ENCODE peak calls at places on chromosome 21, in ten cellular contexts. One of them, this sample, is unnamed.

GRCh38 chr21:18499761-18500376 is 96.3 kb upstream of the TMPRSS15 start:
- DNase-seq in trophoblast cell: peak; percentile 64
- DNase-seq in CD8-positive, alpha-beta memory T cell: peak; percentile 0
- DNase-seq in heart left ventricle: no peak
- DNase-seq in Peyer's patch: no peak
- DNase-seq in Panc1: no peak
- DNase-seq in adrenal gland: peak; percentile 63
- DNase-seq in HCT116: peak; percentile 10
- DNase-seq in cardiac muscle cell: peak; percentile 71
- DNase-seq in upper lobe of right lung: no peak
- DNase-seq in this sample: no peak

GRCh38 chr21:25215698-25216384 is 391.4 kb downstream of the MRPL39 start:
- DNase-seq in trophoblast cell: no peak
- DNase-seq in CD8-positive, alpha-beta memory T cell: no peak
- DNase-seq in heart left ventricle: no peak
- DNase-seq in Peyer's patch: no peak
- DNase-seq in Panc1: no peak
- DNase-seq in adrenal gland: no peak
- DNase-seq in HCT116: no peak
- DNase-seq in cardiac muscle cell: no peak
- DNase-seq in upper lobe of right lung: no peak
- DNase-seq in this sample: no peak

GRCh38 chr21:27515676-27516075 is 548.8 kb upstream of the ADAMTS5 start:
- DNase-seq in trophoblast cell: no peak
- DNase-seq in CD8-positive, alpha-beta memory T cell: no peak
- DNase-seq in heart left ventricle: no peak
- DNase-seq in Peyer's patch: no peak
- DNase-seq in Panc1: no peak
- DNase-seq in adrenal gland: no peak
- DNase-seq in HCT116: no peak
- DNase-seq in cardiac muscle cell: no peak
- DNase-seq in upper lobe of right lung: no peak
- DNase-seq in this sample: no peak

GRCh38 chr21:42002421-42002958 is 7.7 kb downstream of the ZBTB21 start:
- DNase-seq in trophoblast cell: peak; percentile 96
- DNase-seq in CD8-positive, alpha-beta memory T cell: no peak
- DNase-seq in heart left ventricle: no peak
- DNase-seq in Peyer's patch: no peak
- DNase-seq in Panc1: no peak
- DNase-seq in adrenal gland: peak; percentile 75
- DNase-seq in HCT116: no peak
- DNase-seq in cardiac muscle cell: no peak
- DNase-seq in upper lobe of right lung: no peak
- DNase-seq in this sample: no peak

GRCh38 chr21:34882719-34883131 is 166.4 kb downstream of the RUNX1 start:
- DNase-seq in trophoblast cell: peak; percentile 40
- DNase-seq in CD8-positive, alpha-beta memory T cell: no peak
- DNase-seq in heart left ventricle: no peak
- DNase-seq in Peyer's patch: no peak
- DNase-seq in Panc1: no peak
- DNase-seq in adrenal gland: no peak
- DNase-seq in HCT116: no peak
- DNase-seq in cardiac muscle cell: no peak
- DNase-seq in upper lobe of right lung: no peak
- DNase-seq in this sample: no peak

GRCh38 chr21:15144026-15144425 is 79.2 kb upstream of the NRIP1 start:
- DNase-seq in trophoblast cell: peak; percentile 37
- DNase-seq in CD8-positive, alpha-beta memory T cell: no peak
- DNase-seq in heart left ventricle: no peak
- DNase-seq in Peyer's patch: no peak
- DNase-seq in Panc1: no peak
- DNase-seq in adrenal gland: no peak
- DNase-seq in HCT116: no peak
- DNase-seq in cardiac muscle cell: no peak
- DNase-seq in upper lobe of right lung: no peak
- DNase-seq in this sample: no peak

GRCh38 chr21:14773777-14774345 is 227.7 kb upstream of the SAMSN1 start:
- DNase-seq in trophoblast cell: peak; percentile 71
- DNase-seq in CD8-positive, alpha-beta memory T cell: peak; percentile 18
- DNase-seq in heart left ventricle: no peak
- DNase-seq in Peyer's patch: no peak
- DNase-seq in Panc1: peak; percentile 7
- DNase-seq in adrenal gland: peak; percentile 55
- DNase-seq in HCT116: peak; percentile 29
- DNase-seq in cardiac muscle cell: peak; percentile 77
- DNase-seq in upper lobe of right lung: no peak
- DNase-seq in this sample: no peak

GRCh38 chr21:42461881-42462877 is 33.8 kb downstream of the RSPH1 start:
- DNase-seq in trophoblast cell: no peak
- DNase-seq in CD8-positive, alpha-beta memory T cell: no peak
- DNase-seq in heart left ventricle: no peak
- DNase-seq in Peyer's patch: peak; percentile 69
- DNase-seq in Panc1: no peak
- DNase-seq in adrenal gland: no peak
- DNase-seq in HCT116: no peak
- DNase-seq in cardiac muscle cell: no peak
- DNase-seq in upper lobe of right lung: no peak
- DNase-seq in this sample: no peak

GRCh38 chr21:14888202-14888601 is 176.6 kb downstream of the NRIP1 start:
- DNase-seq in trophoblast cell: peak; percentile 87
- DNase-seq in CD8-positive, alpha-beta memory T cell: no peak
- DNase-seq in heart left ventricle: no peak
- DNase-seq in Peyer's patch: no peak
- DNase-seq in Panc1: no peak
- DNase-seq in adrenal gland: no peak
- DNase-seq in HCT116: no peak
- DNase-seq in cardiac muscle cell: no peak
- DNase-seq in upper lobe of right lung: no peak
- DNase-seq in this sample: no peak

GRCh38 chr21:42537106-42537742 is 23.6 kb downstream of the SLC37A1 start:
- DNase-seq in trophoblast cell: no peak
- DNase-seq in CD8-positive, alpha-beta memory T cell: no peak
- DNase-seq in heart left ventricle: no peak
- DNase-seq in Peyer's patch: no peak
- DNase-seq in Panc1: no peak
- DNase-seq in adrenal gland: no peak
- DNase-seq in HCT116: no peak
- DNase-seq in cardiac muscle cell: no peak
- DNase-seq in upper lobe of right lung: peak; percentile 44
- DNase-seq in this sample: no peak

GRCh38 chr21:42092805-42093590 is 21.9 kb downstream of the UMODL1 start:
- DNase-seq in trophoblast cell: no peak
- DNase-seq in CD8-positive, alpha-beta memory T cell: no peak
- DNase-seq in heart left ventricle: peak; percentile 28
- DNase-seq in Peyer's patch: no peak
- DNase-seq in Panc1: no peak
- DNase-seq in adrenal gland: no peak
- DNase-seq in HCT116: no peak
- DNase-seq in cardiac muscle cell: no peak
- DNase-seq in upper lobe of right lung: no peak
- DNase-seq in this sample: no peak

GRCh38 chr21:25283720-25284119 is 323.6 kb downstream of the MRPL39 start:
- DNase-seq in trophoblast cell: no peak
- DNase-seq in CD8-positive, alpha-beta memory T cell: no peak
- DNase-seq in heart left ventricle: no peak
- DNase-seq in Peyer's patch: no peak
- DNase-seq in Panc1: no peak
- DNase-seq in adrenal gland: no peak
- DNase-seq in HCT116: no peak
- DNase-seq in cardiac muscle cell: peak; percentile 52
- DNase-seq in upper lobe of right lung: no peak
- DNase-seq in this sample: no peak

GRCh38 chr21:41503331-41503730 is 4.6 kb downstream of the TMPRSS2 start:
- DNase-seq in trophoblast cell: peak; percentile 84
- DNase-seq in CD8-positive, alpha-beta memory T cell: no peak
- DNase-seq in heart left ventricle: no peak
- DNase-seq in Peyer's patch: no peak
- DNase-seq in Panc1: no peak
- DNase-seq in adrenal gland: no peak
- DNase-seq in HCT116: no peak
- DNase-seq in cardiac muscle cell: no peak
- DNase-seq in upper lobe of right lung: no peak
- DNase-seq in this sample: no peak

GRCh38 chr21:43613755-43614638 is 45.3 kb downstream of the HSF2BP start:
- DNase-seq in trophoblast cell: no peak
- DNase-seq in CD8-positive, alpha-beta memory T cell: no peak
- DNase-seq in heart left ventricle: no peak
- DNase-seq in Peyer's patch: no peak
- DNase-seq in Panc1: no peak
- DNase-seq in adrenal gland: no peak
- DNase-seq in HCT116: no peak
- DNase-seq in cardiac muscle cell: no peak
- DNase-seq in upper lobe of right lung: no peak
- DNase-seq in this sample: no peak

GRCh38 chr21:32889596-32889995 is 118.0 kb upstream of the PAXBP1 start:
- DNase-seq in trophoblast cell: peak; percentile 14
- DNase-seq in CD8-positive, alpha-beta memory T cell: no peak
- DNase-seq in heart left ventricle: no peak
- DNase-seq in Peyer's patch: no peak
- DNase-seq in Panc1: no peak
- DNase-seq in adrenal gland: no peak
- DNase-seq in HCT116: no peak
- DNase-seq in cardiac muscle cell: no peak
- DNase-seq in upper lobe of right lung: no peak
- DNase-seq in this sample: no peak

GRCh38 chr21:34707876-34708325 is 39.1 kb downstream of the CLIC6 start:
- DNase-seq in trophoblast cell: no peak
- DNase-seq in CD8-positive, alpha-beta memory T cell: peak; percentile 50
- DNase-seq in heart left ventricle: no peak
- DNase-seq in Peyer's patch: no peak
- DNase-seq in Panc1: no peak
- DNase-seq in adrenal gland: no peak
- DNase-seq in HCT116: no peak
- DNase-seq in cardiac muscle cell: no peak
- DNase-seq in upper lobe of right lung: no peak
- DNase-seq in this sample: no peak

GRCh38 chr21:31781737-31782136 is 49.8 kb upstream of the SCAF4 start:
- DNase-seq in trophoblast cell: no peak
- DNase-seq in CD8-positive, alpha-beta memory T cell: no peak
- DNase-seq in heart left ventricle: no peak
- DNase-seq in Peyer's patch: no peak
- DNase-seq in Panc1: no peak
- DNase-seq in adrenal gland: peak; percentile 57
- DNase-seq in HCT116: no peak
- DNase-seq in cardiac muscle cell: no peak
- DNase-seq in upper lobe of right lung: no peak
- DNase-seq in this sample: no peak

GRCh38 chr21:39386899-39387298 is 38.0 kb upstream of the HMGN1 start:
- DNase-seq in trophoblast cell: no peak
- DNase-seq in CD8-positive, alpha-beta memory T cell: no peak
- DNase-seq in heart left ventricle: no peak
- DNase-seq in Peyer's patch: no peak
- DNase-seq in Panc1: no peak
- DNase-seq in adrenal gland: no peak
- DNase-seq in HCT116: no peak
- DNase-seq in cardiac muscle cell: no peak
- DNase-seq in upper lobe of right lung: no peak
- DNase-seq in this sample: no peak
- H3K4me3 ChIP-seq in trophoblast cell: no peak overlapping the region
- H3K4me3 ChIP-seq in CD8-positive, alpha-beta memory T cell: peak overlapping the region; percentile 62
- H3K4me3 ChIP-seq in heart left ventricle: no peak overlapping the region
- H3K4me3 ChIP-seq in Peyer's patch: peak overlapping the region; percentile 47
- H3K4me3 ChIP-seq in Panc1: no peak overlapping the region
- H3K4me3 ChIP-seq in adrenal gland: no peak overlapping the region
- H3K4me3 ChIP-seq in HCT116: no peak overlapping the region
- H3K4me3 ChIP-seq in cardiac muscle cell: no peak overlapping the region
- H3K4me3 ChIP-seq in upper lobe of right lung: no peak overlapping the region
- H3K4me3 ChIP-seq in this sample: no peak overlapping the region

DNA sequence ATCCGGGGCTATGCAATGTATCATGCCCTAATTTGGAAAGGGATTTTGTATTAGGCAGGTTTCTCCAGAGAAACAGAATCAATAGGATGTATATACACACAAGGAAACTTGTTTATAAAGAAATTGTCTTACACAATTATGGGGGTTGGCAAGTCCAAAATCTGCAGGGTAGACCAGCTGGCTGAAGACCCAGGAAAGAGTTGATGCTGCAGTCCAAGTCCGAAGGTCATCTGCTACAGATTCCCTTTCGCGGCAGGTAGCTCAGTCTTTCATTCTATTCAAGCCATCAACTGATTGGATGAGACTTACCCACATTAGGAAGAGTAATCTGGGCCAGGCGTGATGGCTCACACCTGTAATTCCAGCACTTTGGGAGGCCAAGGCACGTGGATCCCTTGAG is 54.6 kb upstream of the CXADR start:
- DNase-seq in trophoblast cell: no peak
- DNase-seq in CD8-positive, alpha-beta memory T cell: no peak
- DNase-seq in heart left ventricle: no peak
- DNase-seq in Peyer's patch: no peak
- DNase-seq in Panc1: no peak
- DNase-seq in adrenal gland: no peak
- DNase-seq in HCT116: no peak
- DNase-seq in cardiac muscle cell: no peak
- DNase-seq in upper lobe of right lung: no peak
- DNase-seq in this sample: no peak
- H3K4me1 ChIP-seq in trophoblast cell: no peaks in the 10 kb centered on the region
- H3K4me1 ChIP-seq in CD8-positive, alpha-beta memory T cell: no peaks in the 10 kb centered on the region
- H3K4me1 ChIP-seq in heart left ventricle: peaks cover 4% of the 10 kb centered on the region
- H3K4me1 ChIP-seq in Peyer's patch: no peaks in the 10 kb centered on the region
- H3K4me1 ChIP-seq in Panc1: no peaks in the 10 kb centered on the region
- H3K4me1 ChIP-seq in adrenal gland: peaks cover 8% of the 10 kb centered on the region
- H3K4me1 ChIP-seq in HCT116: peaks cover 38% of the 10 kb centered on the region
- H3K4me1 ChIP-seq in cardiac muscle cell: no peaks in the 10 kb centered on the region
- H3K4me1 ChIP-seq in upper lobe of right lung: no peaks in the 10 kb centered on the region
- H3K4me1 ChIP-seq in this sample: peaks cover 3% of the 10 kb centered on the region

DNA sequence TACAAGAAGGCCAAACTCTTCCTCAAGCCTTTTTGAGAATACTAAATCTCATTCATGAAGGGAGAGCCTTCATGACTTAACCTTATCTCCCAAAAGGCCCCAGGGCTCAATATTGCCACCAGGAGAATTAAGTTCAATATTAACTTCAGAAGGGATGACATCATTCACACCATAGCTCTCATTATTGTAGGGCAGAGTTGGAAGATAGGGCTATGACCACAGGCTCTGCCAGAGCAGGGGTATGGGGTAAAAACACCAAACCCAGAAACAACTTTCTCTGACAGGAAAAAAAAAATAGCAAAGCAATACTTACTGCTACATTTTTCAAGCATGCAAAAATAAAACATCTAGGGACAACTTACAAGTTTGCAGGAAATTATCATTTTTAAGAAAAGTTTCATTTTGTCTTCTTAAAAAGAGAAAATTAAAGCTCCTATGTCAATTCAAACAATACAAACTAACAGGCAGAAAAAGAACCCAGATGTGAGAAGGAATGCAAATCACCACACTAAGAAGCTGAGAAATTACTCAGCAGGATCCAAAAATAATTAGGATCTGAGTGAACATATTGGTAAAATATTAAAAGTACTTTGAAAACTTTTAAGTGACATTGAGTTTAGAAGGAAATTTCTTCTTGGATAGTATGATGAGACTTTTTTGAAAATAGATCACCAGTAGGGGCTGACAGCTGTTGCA is 1156.5 kb downstream of the NCAM2 start:
- DNase-seq in trophoblast cell: no peak
- DNase-seq in CD8-positive, alpha-beta memory T cell: no peak
- DNase-seq in heart left ventricle: no peak
- DNase-seq in Peyer's patch: no peak
- DNase-seq in Panc1: no peak
- DNase-seq in adrenal gland: no peak
- DNase-seq in HCT116: no peak
- DNase-seq in cardiac muscle cell: no peak
- DNase-seq in upper lobe of right lung: no peak
- DNase-seq in this sample: no peak
- H3K9me3 ChIP-seq in trophoblast cell: no peaks in the 10 kb centered on the region
- H3K9me3 ChIP-seq in CD8-positive, alpha-beta memory T cell: no peaks in the 10 kb centered on the region
- H3K9me3 ChIP-seq in heart left ventricle: no peaks in the 10 kb centered on the region
- H3K9me3 ChIP-seq in Peyer's patch: peaks cover 5% of the 10 kb centered on the region
- H3K9me3 ChIP-seq in Panc1: no peaks in the 10 kb centered on the region
- H3K9me3 ChIP-seq in adrenal gland: no peaks in the 10 kb centered on the region
- H3K9me3 ChIP-seq in HCT116: peaks cover 34% of the 10 kb centered on the region
- H3K9me3 ChIP-seq in cardiac muscle cell: no peaks in the 10 kb centered on the region
- H3K9me3 ChIP-seq in upper lobe of right lung: no peaks in the 10 kb centered on the region
- H3K9me3 ChIP-seq in this sample: no peaks in the 10 kb centered on the region

GRCh38 chr21:45543710-45544448 is 1.6 kb upstream of the SLC19A1 start:
- DNase-seq in trophoblast cell: no peak
- DNase-seq in CD8-positive, alpha-beta memory T cell: no peak
- DNase-seq in heart left ventricle: peak; percentile 54
- DNase-seq in Peyer's patch: peak; percentile 47
- DNase-seq in Panc1: no peak
- DNase-seq in adrenal gland: peak; percentile 20
- DNase-seq in HCT116: no peak
- DNase-seq in cardiac muscle cell: no peak
- DNase-seq in upper lobe of right lung: peak; percentile 63
- DNase-seq in this sample: no peak
- H3K4me3 ChIP-seq in trophoblast cell: no peak overlapping the region
- H3K4me3 ChIP-seq in CD8-positive, alpha-beta memory T cell: no peak overlapping the region
- H3K4me3 ChIP-seq in heart left ventricle: no peak overlapping the region
- H3K4me3 ChIP-seq in Peyer's patch: no peak overlapping the region
- H3K4me3 ChIP-seq in Panc1: no peak overlapping the region
- H3K4me3 ChIP-seq in adrenal gland: no peak overlapping the region
- H3K4me3 ChIP-seq in HCT116: no peak overlapping the region
- H3K4me3 ChIP-seq in cardiac muscle cell: no peak overlapping the region
- H3K4me3 ChIP-seq in upper lobe of right lung: no peak overlapping the region
- H3K4me3 ChIP-seq in this sample: no peak overlapping the region